ENCODE peak calls at places on chromosomes 3 and 15, in four cellular contexts. Q is T-helper 2 cell, L is NCI-H187 treated with DMSO at 0.1 percent for 48 hours, N is NCI-H345. T is an unnamed sample.

GRCh38 chr3:141941093-141941492 is 64.7 kb downstream of the ATP1B3 start:
- DNase-seq in Q (no peak), L (no peak), N (no peak), T (no peak)

GRCh38 chr3:41363830-41364523 is 164.7 kb downstream of the CTNNB1 start:
- DNase-seq in Q (no peak), L (no peak), N (no peak), T (no peak)

GRCh38 chr3:32399030-32399620 is 7.5 kb downstream of the CMTM7 start:
- DNase-seq in Q (peak; percentile 53), L (no peak), N (peak; percentile 10), T (no peak)

GRCh38 chr3:134033315-134033996 is 3.7 kb upstream of the SLCO2A1 start:
- DNase-seq in Q (no peak), L (no peak), N (no peak), T (no peak)

GRCh38 chr3:105532251-105532650 is 165.5 kb downstream of the ALCAM start:
- DNase-seq in Q (no peak), L (no peak), N (no peak), T (no peak)

GRCh38 chr3:45464336-45464809 is 76.0 kb downstream of the LARS2 start:
- DNase-seq in Q (no peak), L (no peak), N (no peak), T (no peak)

GRCh38 chr15:57631386-57632110 is 39.8 kb downstream of the MYZAP start:
- DNase-seq in Q (no peak), L (no peak), N (no peak), T (no peak)

GRCh38 chr15:63287109-63287508 is 9.7 kb downstream of the APH1B start:
- DNase-seq in Q (no peak), L (no peak), N (no peak), T (no peak)

GRCh38 chr3:150135321-150135721 is 164.6 kb upstream of the PFN2 start:
- DNase-seq in Q (no peak), L (no peak), N (no peak), T (no peak)

GRCh38 chr3:196486263-196486662 is 17.3 kb downstream of the RNF168 start:
- DNase-seq in Q (no peak), L (no peak), N (no peak), T (no peak)

GRCh38 chr3:71916747-71917369 is 131.9 kb upstream of the PROK2 start:
- DNase-seq in Q (no peak), L (no peak), N (no peak), T (no peak)

GRCh38 chr3:107242579-107242978 is 134.7 kb upstream of the CCDC54 start:
- DNase-seq in Q (no peak), L (peak; percentile 63), N (peak; percentile 45), T (no peak)

GRCh38 chr15:45179221-45179985 is 8.4 kb downstream of the SHF start:
- DNase-seq in Q (peak; percentile 36), L (no peak), N (no peak), T (no peak)

GRCh38 chr15:99148851-99149276 is 44.0 kb downstream of the SYNM start:
- DNase-seq in Q (no peak), L (no peak), N (no peak), T (no peak)

GRCh38 chr15:79084308-79084968 is 6.1 kb downstream of the RASGRF1 start:
- DNase-seq in Q (no peak), L (no peak), N (peak; percentile 40), T (no peak)

GRCh38 chr15:85527907-85528306 is 147.5 kb downstream of the AKAP13 start:
- DNase-seq in Q (no peak), L (no peak), N (no peak), T (no peak)

GRCh38 chr3:114904633-114905032 is 242.5 kb downstream of the ZBTB20 start:
- DNase-seq in Q (no peak), L (no peak), N (no peak), T (no peak)

GRCh38 chr15:67843092-67843501 is 3.3 kb upstream of the RNU6-1 start:
- DNase-seq in Q (no peak), L (no peak), N (no peak), T (no peak)

GRCh38 chr3:174333640-174334039 is 525.5 kb upstream of the NAALADL2 start:
- DNase-seq in Q (no peak), L (no peak), N (peak; percentile 72), T (no peak)

GRCh38 chr3:181726351-181727121 is 14.8 kb downstream of the SOX2 start:
- DNase-seq in Q (no peak), L (no peak), N (no peak), T (no peak)

GRCh38 chr15:88166330-88166993 is 90.1 kb downstream of the NTRK3 start:
- DNase-seq in Q (no peak), L (no peak), N (no peak), T (no peak)

GRCh38 chr3:40247714-40248113 is 61.8 kb upstream of the EIF1B start:
- DNase-seq in Q (no peak), L (no peak), N (no peak), T (no peak)

GRCh38 chr15:51097553-51098330 is 3.0 kb upstream of the TNFAIP8L3 start:
- DNase-seq in Q (no peak), L (no peak), N (no peak), T (no peak)

GRCh38 chr3:110352841-110353595 is 718.6 kb upstream of the NECTIN3 start:
- DNase-seq in Q (no peak), L (no peak), N (no peak), T (no peak)

GRCh38 chr3:120838441-120839091 is 69.4 kb upstream of the STXBP5L start:
- DNase-seq in Q (no peak), L (no peak), N (no peak), T (no peak)

GRCh38 chr15:60580650-60581415 is 101.9 kb upstream of the ICE2 start:
- DNase-seq in Q (peak; percentile 77), L (no peak), N (no peak), T (no peak)

GRCh38 chr3:30658328-30659052 is 52.1 kb downstream of the TGFBR2 start:
- DNase-seq in Q (peak; percentile 71), L (no peak), N (no peak), T (no peak)

GRCh38 chr3:47016086-47016933 is 36.8 kb downstream of the NBEAL2 start:
- DNase-seq in Q (no peak), L (no peak), N (no peak), T (no peak)

GRCh38 chr15:28987337-28987736 is 101.6 kb downstream of the APBA2 start:
- DNase-seq in Q (no peak), L (no peak), N (no peak), T (no peak)

GRCh38 chr3:133490468-133491351 is 82.8 kb upstream of the CDV3 start:
- DNase-seq in Q (peak; percentile 39), L (no peak), N (no peak), T (peak; percentile 49)

GRCh38 chr15:62440310-62440709 is 275.2 kb upstream of the C2CD4B start:
- DNase-seq in Q (no peak), L (no peak), N (no peak), T (no peak)

GRCh38 chr15:70490838-70491155 is 272.6 kb downstream of the UACA start:
- DNase-seq in Q (no peak), L (no peak), N (no peak), T (no peak)

GRCh38 chr3:120324185-120324584 is 25.0 kb downstream of the LRRC58 start:
- DNase-seq in Q (no peak), L (no peak), N (no peak), T (no peak)

GRCh38 chr3:128488995-128489859 is 3.8 kb downstream of the GATA2 start:
- DNase-seq in Q (no peak), L (no peak), N (no peak), T (peak; percentile 19)